ENCODE peak calls at places on chromosome 3, in five cellular contexts. P, S, R, T and D are unnamed samples.

GRCh38 chr3:44833394-44833793 is 28.3 kb upstream of the TMEM42 start:
- DNase-seq in P (no peak), S (no peak), R (no peak), T (no peak), D (no peak)

GRCh38 chr3:123320224-123320623 is 118.5 kb downstream of the SEC22A start:
- DNase-seq in P (no peak), S (no peak), R (no peak), T (no peak), D (no peak)

GRCh38 chr3:9142346-9142745 is 107.1 kb downstream of the SRGAP3 start:
- DNase-seq in P (no peak), S (no peak), R (no peak), T (no peak), D (no peak)

GRCh38 chr3:42539871-42540714 is 37.6 kb downstream of the VIPR1 start:
- DNase-seq in P (peak), S (peak), R (no peak), T (peak), D (peak)

GRCh38 chr3:186669378-186670084 is 3.7 kb downstream of the HRG start:
- DNase-seq in P (no peak), S (no peak), R (no peak), T (no peak), D (no peak)

GRCh38 chr3:179321585-179322322 is 1.1 kb upstream of the ZNF639 start:
- DNase-seq in P (peak), S (no peak), R (peak), T (peak), D (no peak)

GRCh38 chr3:45915518-45916231 is 27.6 kb upstream of the CXCR6 start:
- DNase-seq in P (no peak), S (peak), R (peak), T (no peak), D (peak)

GRCh38 chr3:197186887-197187588 is 111.4 kb downstream of the DLG1 start:
- DNase-seq in P (no peak), S (no peak), R (peak), T (no peak), D (no peak)

GRCh38 chr3:72307438-72308105 is 522.6 kb upstream of the PROK2 start:
- DNase-seq in P (no peak), S (no peak), R (no peak), T (no peak), D (no peak)